ENCODE peak calls at places on chromosomes 3 and 15, in five cellular contexts. H, A, J, N and L are unnamed samples.

GRCh38 chr3:152375546-152375945 is 106.8 kb downstream of the MBNL1 start:
- DNase-seq in H (no peak), N (no peak), J (no peak), A (no peak), L (no peak)

GRCh38 chr3:113035387-113035982 is 44.7 kb downstream of the GTPBP8 start:
- DNase-seq in H (peak; percentile 54), N (peak; percentile 53), A (peak; percentile 43), J (peak; percentile 62), L (peak; percentile 67)

GRCh38 chr3:17336291-17336690 is 406.1 kb downstream of the TBC1D5 start:
- DNase-seq in J (no peak), N (peak; percentile 34), H (no peak), A (no peak), L (no peak)

GRCh38 chr3:126180477-126181397 is at the start of gene ALDH1L1:
- DNase-seq in H (no peak), J (peak; percentile 74), N (peak; percentile 87), A (peak; percentile 98), L (peak; percentile 57)

GRCh38 chr3:12229896-12230295 is 59.0 kb upstream of the PPARG start:
- DNase-seq in N (no peak), A (no peak), J (no peak), H (no peak), L (peak; percentile 90)

GRCh38 chr3:1700650-1701049 is 398.0 kb upstream of the CNTN4 start:
- DNase-seq in N (no peak), J (no peak), H (no peak), A (no peak), L (no peak)

GRCh38 chr3:38459499-38460048 is 5.9 kb downstream of the ACVR2B start:
- DNase-seq in J (no peak), N (no peak), A (no peak), H (no peak), L (no peak)

GRCh38 chr3:67832807-67833206 is 178.4 kb upstream of the SUCLG2 start:
- DNase-seq in J (no peak), N (no peak), A (no peak), H (no peak), L (peak; percentile 20)

GRCh38 chr15:97482521-97482920 is 478.0 kb upstream of the ARRDC4 start:
- DNase-seq in J (no peak), N (no peak), H (no peak), A (no peak), L (no peak)

GRCh38 chr3:133476971-133477375 is 77.1 kb downstream of the BFSP2 start:
- DNase-seq in H (no peak), A (no peak), N (no peak), J (no peak), L (no peak)

GRCh38 chr3:184249412-184250166 is at the start of gene EEF1AKMT4:
- DNase-seq in A (peak; percentile 98), N (peak; percentile 98), H (peak; percentile 97), J (peak; percentile 98), L (peak; percentile 96)

GRCh38 chr3:76576201-76576600 is 463.7 kb upstream of the ROBO2 start:
- DNase-seq in J (no peak), A (no peak), H (no peak), N (no peak), L (no peak)

GRCh38 chr3:127789051-127789450 is 33.3 kb downstream of the MGLL start:
- DNase-seq in J (no peak), N (no peak), H (no peak), A (no peak), L (no peak)

GRCh38 chr3:141394560-141394959 is 26.3 kb downstream of the ZBTB38 start:
- DNase-seq in A (no peak), J (no peak), H (no peak), N (no peak), L (no peak)

GRCh38 chr15:37733628-37734027 is 200.8 kb upstream of the TMCO5A start:
- DNase-seq in J (no peak), N (no peak), H (no peak), A (no peak), L (peak; percentile 65)

GRCh38 chr3:142356818-142357217 is 91.0 kb downstream of the XRN1 start:
- DNase-seq in H (no peak), N (no peak), A (no peak), J (no peak), L (no peak)

GRCh38 chr3:30984855-30985793 is 90.7 kb upstream of the GADL1 start:
- DNase-seq in N (no peak), A (no peak), J (no peak), H (no peak), L (no peak)

GRCh38 chr3:128378631-128379347 is 87.9 kb downstream of the DNAJB8 start:
- DNase-seq in J (no peak), N (peak; percentile 25), H (peak; percentile 24), A (no peak), L (no peak)

GRCh38 chr3:147493666-147494065 is 84.5 kb downstream of the ZIC1 start:
- DNase-seq in H (no peak), J (no peak), A (no peak), N (no peak), L (no peak)

GRCh38 chr15:63979227-63979793 is 67.0 kb downstream of the DAPK2 start:
- DNase-seq in H (no peak), J (no peak), N (no peak), A (no peak), L (no peak)

GRCh38 chr3:171459942-171460225 is 321 bp downstream of the TNIK start:
- DNase-seq in J (no peak), N (no peak), A (no peak), H (no peak), L (no peak)

GRCh38 chr15:85976986-85977385 is 102.7 kb upstream of the AGBL1 start:
- DNase-seq in A (no peak), J (no peak), N (no peak), H (no peak), L (peak; percentile 87)

GRCh38 chr3:15983693-15984092 is 185.9 kb upstream of the ANKRD28 start:
- DNase-seq in N (no peak), H (no peak), J (no peak), A (no peak), L (no peak)

GRCh38 chr3:197042539-197042938 is 12.9 kb upstream of the MELTF start:
- DNase-seq in A (no peak), H (no peak), N (no peak), J (no peak), L (no peak)

GRCh38 chr15:99134317-99134821 is 29.5 kb downstream of the SYNM start:
- DNase-seq in N (no peak), H (no peak), A (no peak), J (no peak), L (no peak)

GRCh38 chr3:184186184-184186901 is at the start of gene ABCF3:
- DNase-seq in J (no peak), H (no peak), N (no peak), A (no peak), L (peak; percentile 38)

GRCh38 chr3:21839592-21839991 is 88.6 kb upstream of the ZNF385D start:
- DNase-seq in A (no peak), N (peak; percentile 29), J (no peak), H (peak; percentile 98), L (peak; percentile 1)

GRCh38 chr15:84033793-84034553 is 201.6 kb upstream of the GOLGA6L4 start:
- DNase-seq in N (no peak), A (no peak), J (no peak), H (peak; percentile 6), L (no peak)

GRCh38 chr15:83036253-83036652 is 24.8 kb upstream of the C15orf40 start:
- DNase-seq in H (no peak), A (no peak), J (no peak), N (no peak), L (no peak)

GRCh38 chr3:174049443-174049842 is 651.9 kb downstream of the NLGN1 start:
- DNase-seq in J (no peak), N (no peak), H (no peak), A (no peak), L (no peak)

GRCh38 chr3:66372681-66373350 is 128.0 kb downstream of the LRIG1 start:
- DNase-seq in J (peak; percentile 56), A (peak; percentile 75), N (no peak), H (no peak), L (peak; percentile 21)

GRCh38 chr3:17258823-17259436 is 374.2 kb downstream of the PLCL2 start:
- DNase-seq in A (no peak), N (peak; percentile 23), H (no peak), J (no peak), L (peak; percentile 41)

GRCh38 chr15:26028086-26028740 is 165.1 kb upstream of the ATP10A start:
- DNase-seq in H (no peak), N (no peak), A (no peak), J (no peak), L (no peak)

GRCh38 chr15:70112018-70112395 is 14.3 kb upstream of the TLE3 start:
- DNase-seq in N (no peak), A (no peak), H (peak; percentile 39), J (no peak), L (no peak)

GRCh38 chr15:28096720-28097431 is 2.2 kb downstream of the OCA2 start:
- DNase-seq in N (no peak), J (no peak), A (no peak), H (no peak), L (no peak)
- TF ChIP-seq CTCF in N (no peak), J (no peak), A (no peak), H (no peak), L (no peak)

GRCh38 chr3:170360476-170360875 is 3.0 kb downstream of the SKIL start:
- DNase-seq in J (no peak), H (no peak), A (no peak), N (no peak), L (no peak)

GRCh38 chr3:170357920-170358854 is 672 bp downstream of the SKIL start:
- DNase-seq in J (peak; percentile 82), A (peak; percentile 78), N (peak; percentile 87), H (peak; percentile 80), L (peak; percentile 50)

GRCh38 chr3:170360916-170361315 is 3.4 kb downstream of the SKIL start:
- DNase-seq in H (no peak), A (no peak), N (no peak), J (no peak), L (no peak)

GRCh38 chr3:170357176-170357919 is at the start of gene SKIL:
- DNase-seq in J (peak; percentile 98), N (peak; percentile 98), A (peak; percentile 98), H (peak; percentile 96), L (peak; percentile 84)

GRCh38 chr3:170359178-170359704 is 1.7 kb downstream of the SKIL start:
- DNase-seq in J (no peak), N (no peak), H (no peak), A (no peak), L (no peak)
- H3K4me3 ChIP-seq in J (peak overlapping the region; percentile 90), N (peak overlapping the region; percentile 79), H (peak overlapping the region; percentile 95), A (no peak overlapping the region), L (no peak overlapping the region)

DNA sequence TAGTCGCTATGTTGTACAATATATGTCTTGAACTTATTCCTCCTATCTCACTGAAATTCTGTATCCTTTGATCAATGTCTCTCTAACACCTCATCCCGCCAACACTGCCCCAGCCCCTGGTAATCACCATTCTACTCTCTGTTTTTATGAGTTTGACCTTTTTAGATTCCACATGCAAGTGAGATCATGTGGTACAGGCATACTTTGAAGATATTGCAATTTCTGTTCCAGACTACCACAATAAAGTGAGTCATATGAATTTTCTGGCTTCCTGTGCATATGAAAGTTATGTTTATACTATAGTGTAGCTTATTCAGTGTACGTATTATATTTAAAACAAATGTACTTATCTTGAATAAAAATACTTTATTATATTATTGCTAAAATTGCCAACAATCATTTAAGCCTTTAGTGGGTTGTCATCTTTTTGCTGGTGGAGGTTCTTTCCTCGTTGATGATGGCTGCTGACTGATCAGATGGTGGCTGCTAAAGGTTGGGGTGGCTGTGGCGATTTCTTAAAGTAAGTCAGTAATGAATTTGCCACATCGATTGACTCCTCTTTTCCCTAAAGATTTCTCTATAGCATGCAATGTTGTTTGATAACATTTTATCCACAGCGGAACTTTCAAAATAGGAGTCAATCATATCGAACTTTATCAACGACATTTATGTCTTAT is 257.2 kb downstream of the NFKBIZ start:
- DNase-seq in J (no peak), N (no peak), A (no peak), H (peak; percentile 45), L (peak; percentile 64)
- H3K27me3 ChIP-seq in J (no peaks in the 10 kb centered on the region), N (no peaks in the 10 kb centered on the region), A (no peaks in the 10 kb centered on the region), H (no peaks in the 10 kb centered on the region), L (no peaks in the 10 kb centered on the region)

GRCh38 chr3:122560680-122561079 is 3.4 kb downstream of the PARP9 start:
- DNase-seq in A (peak; percentile 69), J (peak; percentile 41), N (peak; percentile 34), H (peak; percentile 68), L (peak; percentile 72)
- TF ChIP-seq CTCF in A (peak; percentile 85), J (peak; percentile 71), N (peak; percentile 39), H (peak; percentile 70), L (peak; percentile 69)